ENCODE peak calls at places on chromosomes 11 and 22, in ten cellular contexts. S is fibroblast of the aortic adventitia, Z is mammary epithelial cell, V is GM06990, Q is IMR-90, Y is kidney, C is glutamatergic neuron, U is spleen, O is RWPE1, H is astrocyte. M is an unnamed sample.

GRCh38 chr22:36578619-36579018 is 49.7 kb upstream of the EIF3D start:
- DNase-seq in S (no peak), Z (no peak), V (no peak), Q (no peak), Y (peak), C (no peak), U (peak), O (no peak), H (no peak), M (no peak)

GRCh38 chr22:47304191-47304831 is 541.9 kb downstream of the TBC1D22A start:
- DNase-seq in S (no peak), Z (no peak), V (no peak), Q (no peak), Y (peak), C (no peak), U (no peak), O (no peak), H (no peak), M (peak)

GRCh38 chr11:83044958-83045712 is 26.6 kb downstream of the RAB30 start:
- DNase-seq in S (peak), Z (peak), V (no peak), Q (peak), Y (no peak), C (no peak), U (no peak), O (peak), H (peak), M (no peak)

GRCh38 chr22:17119481-17120202 is 1.5 kb downstream of the TMEM121B start:
- DNase-seq in S (no peak), Z (no peak), V (no peak), Q (no peak), Y (no peak), C (peak), U (peak), O (no peak), H (no peak), M (no peak)

GRCh38 chr11:32713496-32713895 is 81.0 kb downstream of the CCDC73 start:
- DNase-seq in S (peak), Z (no peak), V (no peak), Q (no peak), Y (no peak), C (no peak), U (no peak), O (peak), H (no peak), M (no peak)

GRCh38 chr11:117940736-117941135 is 11.5 kb upstream of the TMPRSS13 start:
- DNase-seq in S (no peak), Z (no peak), V (no peak), Q (no peak), Y (no peak), C (no peak), U (no peak), O (no peak), H (no peak), M (no peak)

GRCh38 chr11:12480401-12480800 is 103.0 kb downstream of the PARVA start:
- DNase-seq in S (no peak), Z (no peak), V (no peak), Q (no peak), Y (no peak), C (no peak), U (no peak), O (no peak), H (no peak), M (no peak)

GRCh38 chr11:69907611-69908010 is 88.4 kb upstream of the FGF3 start:
- DNase-seq in S (no peak), Z (no peak), V (no peak), Q (no peak), Y (peak), C (no peak), U (peak), O (no peak), H (no peak), M (no peak)

GRCh38 chr22:25437414-25438160 is 126.9 kb upstream of the GRK3 start:
- DNase-seq in S (no peak), Z (no peak), V (no peak), Q (no peak), Y (no peak), C (peak), U (no peak), O (no peak), H (no peak), M (no peak)

GRCh38 chr11:1163911-1164735 is 6.4 kb downstream of the MUC5AC start:
- DNase-seq in S (no peak), Z (no peak), V (no peak), Q (no peak), Y (peak), C (no peak), U (peak), O (no peak), H (no peak), M (no peak)

GRCh38 chr11:80860632-80861031 is 1419.8 kb upstream of the TENM4 start:
- DNase-seq in S (peak), Z (peak), V (no peak), Q (no peak), Y (no peak), C (no peak), U (no peak), O (peak), H (peak), M (no peak)

GRCh38 chr11:47186937-47187681 is 875 bp upstream of the PACSIN3 start:
- DNase-seq in S (peak), Z (peak), V (no peak), Q (peak), Y (no peak), C (peak), U (no peak), O (peak), H (peak), M (no peak)

GRCh38 chr11:96483550-96483949 is 93.7 kb downstream of the JRKL start:
- DNase-seq in S (no peak), Z (no peak), V (no peak), Q (no peak), Y (no peak), C (no peak), U (no peak), O (no peak), H (no peak), M (no peak)

GRCh38 chr22:24322522-24322921 is 51.9 kb downstream of the SPECC1L start:
- DNase-seq in S (no peak), Z (no peak), V (no peak), Q (no peak), Y (no peak), C (no peak), U (no peak), O (no peak), H (no peak), M (no peak)

GRCh38 chr11:11441516-11441915 is 88.5 kb upstream of the CSNK2A3 start:
- DNase-seq in S (no peak), Z (no peak), V (no peak), Q (no peak), Y (no peak), C (no peak), U (no peak), O (no peak), H (no peak), M (no peak)

GRCh38 chr11:31060880-31061279 is 308.7 kb downstream of the DCDC1 start:
- DNase-seq in S (peak), Z (no peak), V (no peak), Q (peak), Y (no peak), C (no peak), U (no peak), O (no peak), H (peak), M (no peak)

GRCh38 chr22:44291265-44292006 is 21.3 kb downstream of the SHISAL1 start:
- DNase-seq in S (no peak), Z (no peak), V (no peak), Q (peak), Y (no peak), C (no peak), U (no peak), O (no peak), H (no peak), M (no peak)

GRCh38 chr22:17167486-17167885 is 8.4 kb upstream of the HDHD5 start:
- DNase-seq in S (no peak), Z (no peak), V (no peak), Q (no peak), Y (no peak), C (no peak), U (no peak), O (no peak), H (no peak), M (no peak)

GRCh38 chr22:45983797-45984196 is 6.8 kb upstream of the WNT7B start:
- DNase-seq in S (no peak), Z (no peak), V (no peak), Q (no peak), Y (no peak), C (no peak), U (no peak), O (no peak), H (no peak), M (no peak)

GRCh38 chr11:110196241-110196754 is 100.1 kb downstream of the RDX start:
- DNase-seq in S (peak), Z (peak), V (no peak), Q (peak), Y (no peak), C (no peak), U (no peak), O (peak), H (peak), M (no peak)

GRCh38 chr11:44120169-44120568 is 24.7 kb downstream of the EXT2 start:
- DNase-seq in S (no peak), Z (no peak), V (no peak), Q (no peak), Y (no peak), C (no peak), U (no peak), O (peak), H (no peak), M (no peak)

GRCh38 chr11:13776134-13776815 is 107.8 kb downstream of the FAR1 start:
- DNase-seq in S (no peak), Z (peak), V (no peak), Q (no peak), Y (no peak), C (no peak), U (no peak), O (no peak), H (no peak), M (no peak)

GRCh38 chr11:132982769-132983168 is 549.5 kb downstream of the OPCML start:
- DNase-seq in S (no peak), Z (no peak), V (no peak), Q (no peak), Y (no peak), C (no peak), U (no peak), O (no peak), H (peak), M (no peak)

GRCh38 chr11:78160557-78160956 is 21.1 kb upstream of the ALG8 start:
- DNase-seq in S (no peak), Z (no peak), V (no peak), Q (no peak), Y (no peak), C (no peak), U (peak), O (no peak), H (no peak), M (no peak)

GRCh38 chr22:33923660-33924246 is 3.5 kb upstream of the LARGE1 start:
- DNase-seq in S (peak), Z (peak), V (no peak), Q (peak), Y (no peak), C (peak), U (no peak), O (peak), H (peak), M (no peak)

GRCh38 chr22:33781396-33781795 is 138.9 kb downstream of the LARGE1 start:
- DNase-seq in S (peak), Z (no peak), V (no peak), Q (peak), Y (no peak), C (no peak), U (no peak), O (no peak), H (no peak), M (no peak)

GRCh38 chr11:105673089-105673488 is 63.2 kb downstream of the GRIA4 start:
- DNase-seq in S (peak), Z (peak), V (no peak), Q (peak), Y (no peak), C (no peak), U (no peak), O (peak), H (peak), M (no peak)

GRCh38 chr11:76801205-76801604 is 18.0 kb downstream of the TSKU start:
- DNase-seq in S (no peak), Z (no peak), V (no peak), Q (no peak), Y (no peak), C (no peak), U (peak), O (no peak), H (no peak), M (peak)

GRCh38 chr11:9314291-9315077 is at the start of gene TMEM41B:
- DNase-seq in S (peak), Z (peak), V (peak), Q (peak), Y (peak), C (peak), U (peak), O (peak), H (peak), M (peak)
- TF ChIP-seq CTCF in S (peak), Z (no peak), V (no peak), Q (peak), Y (no peak), C (no peak), U (peak), O (no peak), H (peak), M (peak)

GRCh38 chr22:20393705-20394476 is at the start of gene ZNF74:
- DNase-seq in S (peak), Z (peak), V (peak), Q (peak), Y (peak), C (peak), U (peak), O (peak), H (peak), M (peak)
- TF ChIP-seq CTCF in S (no peak), Z (no peak), V (no peak), Q (no peak), Y (no peak), C (no peak), U (peak), O (no peak), H (no peak), M (no peak)

DNA sequence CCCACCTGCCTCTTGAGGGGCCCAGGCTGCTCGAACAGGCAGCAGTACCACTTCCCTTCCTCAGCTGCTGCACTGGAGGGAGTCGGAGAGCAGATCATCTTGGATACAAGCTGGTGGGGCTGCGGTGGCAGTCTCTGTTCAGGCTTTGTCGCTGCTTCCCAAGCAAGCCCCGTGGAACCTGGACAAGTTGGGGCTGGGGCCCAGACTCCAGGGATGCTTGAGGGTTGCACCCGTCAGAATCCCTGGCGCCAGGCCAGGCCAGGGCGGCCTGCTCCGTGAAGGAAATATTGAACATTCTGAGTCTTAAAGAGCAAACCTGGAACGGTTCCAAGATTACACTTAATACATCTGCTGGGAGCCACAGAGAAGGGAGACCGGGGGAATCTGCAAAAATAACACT is 310.1 kb upstream of the SORL1-AS1 start:
- DNase-seq in S (peak), Z (peak), V (no peak), Q (peak), Y (peak), C (peak), U (no peak), O (peak), H (peak), M (no peak)
- TF ChIP-seq CTCF in S (peak), Z (no peak), V (no peak), Q (no peak), Y (no peak), C (no peak), U (no peak), O (no peak), H (no peak), M (peak)

GRCh38 chr22:29208879-29209623 is 3.4 kb downstream of the EMID1 start:
- DNase-seq in S (no peak), Z (no peak), V (no peak), Q (no peak), Y (no peak), C (no peak), U (peak), O (no peak), H (no peak), M (no peak)

GRCh38 chr22:29209624-29209929 is 3.9 kb downstream of the EMID1 start:
- DNase-seq in S (no peak), Z (no peak), V (no peak), Q (no peak), Y (no peak), C (no peak), U (no peak), O (no peak), H (no peak), M (no peak)

GRCh38 chr22:29207231-29207550 is 1.5 kb downstream of the EMID1 start:
- DNase-seq in S (no peak), Z (no peak), V (no peak), Q (no peak), Y (no peak), C (no peak), U (no peak), O (no peak), H (no peak), M (no peak)

GRCh38 chr22:29207562-29208501 is 2.1 kb downstream of the EMID1 start:
- DNase-seq in S (no peak), Z (no peak), V (no peak), Q (no peak), Y (no peak), C (no peak), U (no peak), O (no peak), H (no peak), M (no peak)

GRCh38 chr22:29208502-29208862 is 2.8 kb downstream of the EMID1 start:
- DNase-seq in S (no peak), Z (no peak), V (no peak), Q (no peak), Y (no peak), C (no peak), U (no peak), O (no peak), H (no peak), M (no peak)
- TF ChIP-seq CTCF in S (no peak), Z (no peak), V (no peak), Q (no peak), Y (no peak), C (no peak), U (no peak), O (no peak), H (peak), M (no peak)

GRCh38 chr11:71370895-71371673 is 77.1 kb downstream of the DHCR7 start:
- DNase-seq in S (no peak), Z (no peak), V (no peak), Q (no peak), Y (no peak), C (no peak), U (no peak), O (no peak), H (no peak), M (no peak)
- TF ChIP-seq CTCF in S (no peak), Z (no peak), V (peak), Q (no peak), Y (no peak), C (no peak), U (no peak), O (no peak), H (no peak), M (no peak)